ENCODE peak calls at places on chromosomes 4 and X, in ten cellular contexts. One of them, this sample, is unnamed.

GRCh38 chr4:168486961-168487820 is 6.9 kb upstream of the DDX60L start:
- DNase-seq in activated naive CD4-positive, alpha-beta T cell: no peak
- DNase-seq in stimulated activated CD8-positive, alpha-beta memory T cell treated with anti-CD3 and anti-CD28 coated beads, Interleukin-7, amount 100 ng/mL, for 24 hours: no peak
- DNase-seq in NCI-H748 treated with DMSO at 0.1 percent for 48 hours: no peak
- DNase-seq in HFF-Myc: no peak
- DNase-seq in NCI-H345: no peak
- DNase-seq in foreskin fibroblast: peak
- DNase-seq in mesothelial cell of epicardium: no peak
- DNase-seq in AG10803: peak
- DNase-seq in GM23248: peak
- DNase-seq in this sample: no peak

GRCh38 chr4:8247047-8247930 is 22.3 kb upstream of the HTRA3 start:
- DNase-seq in activated naive CD4-positive, alpha-beta T cell: no peak
- DNase-seq in stimulated activated CD8-positive, alpha-beta memory T cell treated with anti-CD3 and anti-CD28 coated beads, Interleukin-7, amount 100 ng/mL, for 24 hours: no peak
- DNase-seq in NCI-H748 treated with DMSO at 0.1 percent for 48 hours: no peak
- DNase-seq in HFF-Myc: no peak
- DNase-seq in NCI-H345: no peak
- DNase-seq in foreskin fibroblast: no peak
- DNase-seq in mesothelial cell of epicardium: no peak
- DNase-seq in AG10803: no peak
- DNase-seq in GM23248: peak
- DNase-seq in this sample: no peak

GRCh38 chrX:12866451-12867377 is at the start of gene TLR7:
- DNase-seq in activated naive CD4-positive, alpha-beta T cell: no peak
- DNase-seq in stimulated activated CD8-positive, alpha-beta memory T cell treated with anti-CD3 and anti-CD28 coated beads, Interleukin-7, amount 100 ng/mL, for 24 hours: no peak
- DNase-seq in NCI-H748 treated with DMSO at 0.1 percent for 48 hours: no peak
- DNase-seq in HFF-Myc: no peak
- DNase-seq in NCI-H345: no peak
- DNase-seq in foreskin fibroblast: no peak
- DNase-seq in mesothelial cell of epicardium: no peak
- DNase-seq in AG10803: no peak
- DNase-seq in GM23248: no peak
- DNase-seq in this sample: no peak

GRCh38 chr4:146153964-146154536 is 21.5 kb upstream of the LSM6 start:
- DNase-seq in activated naive CD4-positive, alpha-beta T cell: no peak
- DNase-seq in stimulated activated CD8-positive, alpha-beta memory T cell treated with anti-CD3 and anti-CD28 coated beads, Interleukin-7, amount 100 ng/mL, for 24 hours: no peak
- DNase-seq in NCI-H748 treated with DMSO at 0.1 percent for 48 hours: no peak
- DNase-seq in HFF-Myc: no peak
- DNase-seq in NCI-H345: no peak
- DNase-seq in foreskin fibroblast: no peak
- DNase-seq in mesothelial cell of epicardium: no peak
- DNase-seq in AG10803: no peak
- DNase-seq in GM23248: no peak
- DNase-seq in this sample: no peak

GRCh38 chr4:7187297-7187592 is 5.1 kb upstream of the SORCS2 start:
- DNase-seq in activated naive CD4-positive, alpha-beta T cell: no peak
- DNase-seq in stimulated activated CD8-positive, alpha-beta memory T cell treated with anti-CD3 and anti-CD28 coated beads, Interleukin-7, amount 100 ng/mL, for 24 hours: no peak
- DNase-seq in NCI-H748 treated with DMSO at 0.1 percent for 48 hours: no peak
- DNase-seq in HFF-Myc: no peak
- DNase-seq in NCI-H345: no peak
- DNase-seq in foreskin fibroblast: no peak
- DNase-seq in mesothelial cell of epicardium: no peak
- DNase-seq in AG10803: no peak
- DNase-seq in GM23248: no peak
- DNase-seq in this sample: no peak

GRCh38 chrX:12999422-12999821 is 24.5 kb downstream of the TMSB4X start:
- DNase-seq in activated naive CD4-positive, alpha-beta T cell: peak
- DNase-seq in stimulated activated CD8-positive, alpha-beta memory T cell treated with anti-CD3 and anti-CD28 coated beads, Interleukin-7, amount 100 ng/mL, for 24 hours: no peak
- DNase-seq in NCI-H748 treated with DMSO at 0.1 percent for 48 hours: no peak
- DNase-seq in HFF-Myc: no peak
- DNase-seq in NCI-H345: no peak
- DNase-seq in foreskin fibroblast: no peak
- DNase-seq in mesothelial cell of epicardium: no peak
- DNase-seq in AG10803: no peak
- DNase-seq in GM23248: no peak
- DNase-seq in this sample: no peak

GRCh38 chrX:1453951-1454785 is 1.5 kb upstream of the ASMTL start:
- DNase-seq in activated naive CD4-positive, alpha-beta T cell: no peak
- DNase-seq in stimulated activated CD8-positive, alpha-beta memory T cell treated with anti-CD3 and anti-CD28 coated beads, Interleukin-7, amount 100 ng/mL, for 24 hours: peak
- DNase-seq in NCI-H748 treated with DMSO at 0.1 percent for 48 hours: no peak
- DNase-seq in HFF-Myc: no peak
- DNase-seq in NCI-H345: no peak
- DNase-seq in foreskin fibroblast: peak
- DNase-seq in mesothelial cell of epicardium: peak
- DNase-seq in AG10803: peak
- DNase-seq in GM23248: peak
- DNase-seq in this sample: no peak

GRCh38 chr4:166162327-166162726 is 289.3 kb downstream of the TLL1 start:
- DNase-seq in activated naive CD4-positive, alpha-beta T cell: no peak
- DNase-seq in stimulated activated CD8-positive, alpha-beta memory T cell treated with anti-CD3 and anti-CD28 coated beads, Interleukin-7, amount 100 ng/mL, for 24 hours: no peak
- DNase-seq in NCI-H748 treated with DMSO at 0.1 percent for 48 hours: no peak
- DNase-seq in HFF-Myc: no peak
- DNase-seq in NCI-H345: no peak
- DNase-seq in foreskin fibroblast: no peak
- DNase-seq in mesothelial cell of epicardium: no peak
- DNase-seq in AG10803: no peak
- DNase-seq in GM23248: no peak
- DNase-seq in this sample: no peak

GRCh38 chr4:99855677-99856076 is 38.5 kb downstream of the LAMTOR3 start:
- DNase-seq in activated naive CD4-positive, alpha-beta T cell: no peak
- DNase-seq in stimulated activated CD8-positive, alpha-beta memory T cell treated with anti-CD3 and anti-CD28 coated beads, Interleukin-7, amount 100 ng/mL, for 24 hours: no peak
- DNase-seq in NCI-H748 treated with DMSO at 0.1 percent for 48 hours: no peak
- DNase-seq in HFF-Myc: no peak
- DNase-seq in NCI-H345: no peak
- DNase-seq in foreskin fibroblast: no peak
- DNase-seq in mesothelial cell of epicardium: no peak
- DNase-seq in AG10803: no peak
- DNase-seq in GM23248: no peak
- DNase-seq in this sample: no peak

GRCh38 chr4:80182237-80182866 is 15.0 kb upstream of the PRDM8 start:
- DNase-seq in activated naive CD4-positive, alpha-beta T cell: no peak
- DNase-seq in stimulated activated CD8-positive, alpha-beta memory T cell treated with anti-CD3 and anti-CD28 coated beads, Interleukin-7, amount 100 ng/mL, for 24 hours: no peak
- DNase-seq in NCI-H748 treated with DMSO at 0.1 percent for 48 hours: no peak
- DNase-seq in HFF-Myc: no peak
- DNase-seq in NCI-H345: no peak
- DNase-seq in foreskin fibroblast: no peak
- DNase-seq in mesothelial cell of epicardium: no peak
- DNase-seq in AG10803: no peak
- DNase-seq in GM23248: peak
- DNase-seq in this sample: no peak

GRCh38 chr4:139750099-139750498 is 84.5 kb downstream of the MGST2 start:
- DNase-seq in activated naive CD4-positive, alpha-beta T cell: no peak
- DNase-seq in stimulated activated CD8-positive, alpha-beta memory T cell treated with anti-CD3 and anti-CD28 coated beads, Interleukin-7, amount 100 ng/mL, for 24 hours: no peak
- DNase-seq in NCI-H748 treated with DMSO at 0.1 percent for 48 hours: no peak
- DNase-seq in HFF-Myc: no peak
- DNase-seq in NCI-H345: no peak
- DNase-seq in foreskin fibroblast: no peak
- DNase-seq in mesothelial cell of epicardium: no peak
- DNase-seq in AG10803: no peak
- DNase-seq in GM23248: no peak
- DNase-seq in this sample: no peak

GRCh38 chr4:125547842-125548241 is 233.1 kb downstream of the FAT4 start:
- DNase-seq in activated naive CD4-positive, alpha-beta T cell: no peak
- DNase-seq in stimulated activated CD8-positive, alpha-beta memory T cell treated with anti-CD3 and anti-CD28 coated beads, Interleukin-7, amount 100 ng/mL, for 24 hours: no peak
- DNase-seq in NCI-H748 treated with DMSO at 0.1 percent for 48 hours: no peak
- DNase-seq in HFF-Myc: no peak
- DNase-seq in NCI-H345: no peak
- DNase-seq in foreskin fibroblast: no peak
- DNase-seq in mesothelial cell of epicardium: no peak
- DNase-seq in AG10803: no peak
- DNase-seq in GM23248: peak
- DNase-seq in this sample: no peak

GRCh38 chrX:49209434-49210251 is 9.7 kb upstream of the SYP start:
- DNase-seq in activated naive CD4-positive, alpha-beta T cell: no peak
- DNase-seq in stimulated activated CD8-positive, alpha-beta memory T cell treated with anti-CD3 and anti-CD28 coated beads, Interleukin-7, amount 100 ng/mL, for 24 hours: no peak
- DNase-seq in NCI-H748 treated with DMSO at 0.1 percent for 48 hours: no peak
- DNase-seq in HFF-Myc: no peak
- DNase-seq in NCI-H345: no peak
- DNase-seq in foreskin fibroblast: no peak
- DNase-seq in mesothelial cell of epicardium: no peak
- DNase-seq in AG10803: no peak
- DNase-seq in GM23248: no peak
- DNase-seq in this sample: no peak

GRCh38 chr4:112704991-112705845 is 68.3 kb downstream of the LARP7 start:
- DNase-seq in activated naive CD4-positive, alpha-beta T cell: no peak
- DNase-seq in stimulated activated CD8-positive, alpha-beta memory T cell treated with anti-CD3 and anti-CD28 coated beads, Interleukin-7, amount 100 ng/mL, for 24 hours: no peak
- DNase-seq in NCI-H748 treated with DMSO at 0.1 percent for 48 hours: peak
- DNase-seq in HFF-Myc: no peak
- DNase-seq in NCI-H345: peak
- DNase-seq in foreskin fibroblast: peak
- DNase-seq in mesothelial cell of epicardium: peak
- DNase-seq in AG10803: peak
- DNase-seq in GM23248: peak
- DNase-seq in this sample: no peak

GRCh38 chr4:87697945-87698344 is 47.9 kb downstream of the DMP1 start:
- DNase-seq in activated naive CD4-positive, alpha-beta T cell: no peak
- DNase-seq in stimulated activated CD8-positive, alpha-beta memory T cell treated with anti-CD3 and anti-CD28 coated beads, Interleukin-7, amount 100 ng/mL, for 24 hours: no peak
- DNase-seq in NCI-H748 treated with DMSO at 0.1 percent for 48 hours: no peak
- DNase-seq in HFF-Myc: no peak
- DNase-seq in NCI-H345: no peak
- DNase-seq in foreskin fibroblast: no peak
- DNase-seq in mesothelial cell of epicardium: no peak
- DNase-seq in AG10803: no peak
- DNase-seq in GM23248: no peak
- DNase-seq in this sample: no peak

GRCh38 chr4:145557720-145558119 is 61.5 kb upstream of the MMAA start:
- DNase-seq in activated naive CD4-positive, alpha-beta T cell: peak
- DNase-seq in stimulated activated CD8-positive, alpha-beta memory T cell treated with anti-CD3 and anti-CD28 coated beads, Interleukin-7, amount 100 ng/mL, for 24 hours: peak
- DNase-seq in NCI-H748 treated with DMSO at 0.1 percent for 48 hours: peak
- DNase-seq in HFF-Myc: peak
- DNase-seq in NCI-H345: peak
- DNase-seq in foreskin fibroblast: peak
- DNase-seq in mesothelial cell of epicardium: peak
- DNase-seq in AG10803: peak
- DNase-seq in GM23248: peak
- DNase-seq in this sample: peak

GRCh38 chr4:15891312-15891711 is 47.2 kb downstream of the FGFBP1 start:
- DNase-seq in activated naive CD4-positive, alpha-beta T cell: no peak
- DNase-seq in stimulated activated CD8-positive, alpha-beta memory T cell treated with anti-CD3 and anti-CD28 coated beads, Interleukin-7, amount 100 ng/mL, for 24 hours: no peak
- DNase-seq in NCI-H748 treated with DMSO at 0.1 percent for 48 hours: no peak
- DNase-seq in HFF-Myc: no peak
- DNase-seq in NCI-H345: no peak
- DNase-seq in foreskin fibroblast: no peak
- DNase-seq in mesothelial cell of epicardium: no peak
- DNase-seq in AG10803: no peak
- DNase-seq in GM23248: no peak
- DNase-seq in this sample: no peak

GRCh38 chrX:111100191-111100590 is 4.2 kb downstream of the PAK3 start:
- DNase-seq in activated naive CD4-positive, alpha-beta T cell: no peak
- DNase-seq in stimulated activated CD8-positive, alpha-beta memory T cell treated with anti-CD3 and anti-CD28 coated beads, Interleukin-7, amount 100 ng/mL, for 24 hours: no peak
- DNase-seq in NCI-H748 treated with DMSO at 0.1 percent for 48 hours: peak
- DNase-seq in HFF-Myc: peak
- DNase-seq in NCI-H345: peak
- DNase-seq in foreskin fibroblast: peak
- DNase-seq in mesothelial cell of epicardium: no peak
- DNase-seq in AG10803: peak
- DNase-seq in GM23248: peak
- DNase-seq in this sample: no peak

GRCh38 chr4:76950846-76951321 is 1.3 kb downstream of the SEPTIN11 start:
- DNase-seq in activated naive CD4-positive, alpha-beta T cell: no peak
- DNase-seq in stimulated activated CD8-positive, alpha-beta memory T cell treated with anti-CD3 and anti-CD28 coated beads, Interleukin-7, amount 100 ng/mL, for 24 hours: no peak
- DNase-seq in NCI-H748 treated with DMSO at 0.1 percent for 48 hours: peak
- DNase-seq in HFF-Myc: no peak
- DNase-seq in NCI-H345: no peak
- DNase-seq in foreskin fibroblast: no peak
- DNase-seq in mesothelial cell of epicardium: peak
- DNase-seq in AG10803: peak
- DNase-seq in GM23248: peak
- DNase-seq in this sample: no peak

GRCh38 chrX:134572816-134573682 is 85.2 kb downstream of the PLAC1 start:
- DNase-seq in activated naive CD4-positive, alpha-beta T cell: no peak
- DNase-seq in stimulated activated CD8-positive, alpha-beta memory T cell treated with anti-CD3 and anti-CD28 coated beads, Interleukin-7, amount 100 ng/mL, for 24 hours: no peak
- DNase-seq in NCI-H748 treated with DMSO at 0.1 percent for 48 hours: no peak
- DNase-seq in HFF-Myc: no peak
- DNase-seq in NCI-H345: no peak
- DNase-seq in foreskin fibroblast: no peak
- DNase-seq in mesothelial cell of epicardium: no peak
- DNase-seq in AG10803: no peak
- DNase-seq in GM23248: no peak
- DNase-seq in this sample: no peak

GRCh38 chr4:52659722-52660261 is 691 bp upstream of the USP46 start:
- DNase-seq in activated naive CD4-positive, alpha-beta T cell: no peak
- DNase-seq in stimulated activated CD8-positive, alpha-beta memory T cell treated with anti-CD3 and anti-CD28 coated beads, Interleukin-7, amount 100 ng/mL, for 24 hours: no peak
- DNase-seq in NCI-H748 treated with DMSO at 0.1 percent for 48 hours: no peak
- DNase-seq in HFF-Myc: no peak
- DNase-seq in NCI-H345: peak
- DNase-seq in foreskin fibroblast: no peak
- DNase-seq in mesothelial cell of epicardium: peak
- DNase-seq in AG10803: peak
- DNase-seq in GM23248: peak
- DNase-seq in this sample: no peak

GRCh38 chr4:184287697-184288255 is 70.1 kb upstream of the ENPP6 start:
- DNase-seq in activated naive CD4-positive, alpha-beta T cell: no peak
- DNase-seq in stimulated activated CD8-positive, alpha-beta memory T cell treated with anti-CD3 and anti-CD28 coated beads, Interleukin-7, amount 100 ng/mL, for 24 hours: no peak
- DNase-seq in NCI-H748 treated with DMSO at 0.1 percent for 48 hours: no peak
- DNase-seq in HFF-Myc: no peak
- DNase-seq in NCI-H345: no peak
- DNase-seq in foreskin fibroblast: peak
- DNase-seq in mesothelial cell of epicardium: no peak
- DNase-seq in AG10803: peak
- DNase-seq in GM23248: peak
- DNase-seq in this sample: no peak

GRCh38 chr4:1345905-1346780 is 865 bp upstream of the UVSSA start:
- DNase-seq in activated naive CD4-positive, alpha-beta T cell: peak
- DNase-seq in stimulated activated CD8-positive, alpha-beta memory T cell treated with anti-CD3 and anti-CD28 coated beads, Interleukin-7, amount 100 ng/mL, for 24 hours: no peak
- DNase-seq in NCI-H748 treated with DMSO at 0.1 percent for 48 hours: no peak
- DNase-seq in HFF-Myc: no peak
- DNase-seq in NCI-H345: peak
- DNase-seq in foreskin fibroblast: no peak
- DNase-seq in mesothelial cell of epicardium: peak
- DNase-seq in AG10803: peak
- DNase-seq in GM23248: peak
- DNase-seq in this sample: no peak

GRCh38 chr4:151957163-151957562 is 196.4 kb upstream of the GATB start:
- DNase-seq in activated naive CD4-positive, alpha-beta T cell: no peak
- DNase-seq in stimulated activated CD8-positive, alpha-beta memory T cell treated with anti-CD3 and anti-CD28 coated beads, Interleukin-7, amount 100 ng/mL, for 24 hours: no peak
- DNase-seq in NCI-H748 treated with DMSO at 0.1 percent for 48 hours: no peak
- DNase-seq in HFF-Myc: no peak
- DNase-seq in NCI-H345: no peak
- DNase-seq in foreskin fibroblast: no peak
- DNase-seq in mesothelial cell of epicardium: peak
- DNase-seq in AG10803: peak
- DNase-seq in GM23248: no peak
- DNase-seq in this sample: no peak

GRCh38 chr4:102263024-102263787 is 82.1 kb downstream of the SLC39A8 start:
- DNase-seq in activated naive CD4-positive, alpha-beta T cell: no peak
- DNase-seq in stimulated activated CD8-positive, alpha-beta memory T cell treated with anti-CD3 and anti-CD28 coated beads, Interleukin-7, amount 100 ng/mL, for 24 hours: no peak
- DNase-seq in NCI-H748 treated with DMSO at 0.1 percent for 48 hours: peak
- DNase-seq in HFF-Myc: no peak
- DNase-seq in NCI-H345: peak
- DNase-seq in foreskin fibroblast: peak
- DNase-seq in mesothelial cell of epicardium: no peak
- DNase-seq in AG10803: peak
- DNase-seq in GM23248: peak
- DNase-seq in this sample: peak

GRCh38 chr4:77158487-77158861 is 1.5 kb downstream of the CCNG2 start:
- DNase-seq in activated naive CD4-positive, alpha-beta T cell: peak
- DNase-seq in stimulated activated CD8-positive, alpha-beta memory T cell treated with anti-CD3 and anti-CD28 coated beads, Interleukin-7, amount 100 ng/mL, for 24 hours: no peak
- DNase-seq in NCI-H748 treated with DMSO at 0.1 percent for 48 hours: no peak
- DNase-seq in HFF-Myc: no peak
- DNase-seq in NCI-H345: no peak
- DNase-seq in foreskin fibroblast: no peak
- DNase-seq in mesothelial cell of epicardium: no peak
- DNase-seq in AG10803: peak
- DNase-seq in GM23248: peak
- DNase-seq in this sample: no peak

This sample was measured in glomerular endothelial cell.